ENCODE peak calls at places on chromosome 9, in seven cellular contexts. D is SK-N-SH, P is hepatocyte, U is H9, O is neural progenitor cell, N is MM.1S, I is GM23338. T is an unnamed sample.

GRCh38 chr9:73807956-73808355 is 656.3 kb downstream of the ANXA1 start:
- DNase-seq in O (no peak), N (no peak), D (no peak), I (no peak), P (no peak), U (no peak), T (peak)

GRCh38 chr9:27184556-27185351 is 75.7 kb downstream of the TEK start:
- DNase-seq in I (no peak), D (no peak), U (no peak), N (no peak), O (no peak), P (no peak), T (peak)

GRCh38 chr9:129170229-129170628 is 7.8 kb downstream of the IER5L start:
- DNase-seq in I (no peak), N (no peak), P (no peak), U (no peak), D (no peak), O (no peak), T (no peak)

GRCh38 chr9:468766-469496 is 254.3 kb downstream of the DOCK8 start:
- DNase-seq in U (no peak), D (no peak), P (no peak), I (no peak), O (no peak), N (peak), T (no peak)

GRCh38 chr9:110579763-110580255 is 268 bp upstream of the SVEP1 start:
- DNase-seq in D (peak), O (peak), N (no peak), I (peak), U (peak), P (peak), T (peak)

GRCh38 chr9:92558612-92559374 is 23.0 kb upstream of the ECM2 start:
- DNase-seq in N (no peak), D (no peak), I (no peak), U (no peak), O (no peak), P (no peak), T (no peak)

GRCh38 chr9:129193655-129194054 is 15.6 kb upstream of the IER5L start:
- DNase-seq in O (no peak), D (no peak), N (no peak), I (no peak), U (no peak), P (no peak), T (no peak)

GRCh38 chr9:84670801-84671153 is 1.2 kb downstream of the NTRK2 start:
- DNase-seq in N (no peak), U (no peak), I (no peak), O (no peak), D (no peak), P (no peak), T (no peak)

GRCh38 chr9:95023217-95024003 is 294.1 kb downstream of the FANCC start:
- DNase-seq in N (no peak), U (no peak), O (no peak), P (no peak), D (no peak), I (no peak), T (peak)

GRCh38 chr9:137446851-137447471 is 5.8 kb upstream of the ENTPD8 start:
- DNase-seq in N (no peak), P (no peak), U (no peak), I (no peak), D (no peak), O (no peak), T (no peak)

GRCh38 chr9:132993511-132993939 is 15.0 kb downstream of the GFI1B start:
- DNase-seq in U (no peak), P (no peak), D (no peak), I (no peak), N (no peak), O (no peak), T (no peak)

GRCh38 chr9:114852050-114852594 is 46.3 kb upstream of the TNFSF15 start:
- DNase-seq in I (no peak), D (no peak), N (no peak), P (no peak), O (no peak), U (no peak), T (peak)

GRCh38 chr9:87167161-87167560 is 219.9 kb upstream of the GAS1 start:
- DNase-seq in N (no peak), D (no peak), I (peak), O (peak), U (no peak), P (no peak), T (no peak)

GRCh38 chr9:126705767-126706697 is 92.3 kb downstream of the LMX1B start:
- DNase-seq in D (peak), O (peak), P (peak), I (peak), N (peak), U (peak), T (no peak)

GRCh38 chr9:82038897-82039296 is 50.3 kb downstream of the SPATA31D1 start:
- DNase-seq in O (no peak), I (no peak), N (no peak), U (no peak), P (no peak), D (no peak), T (no peak)

GRCh38 chr9:135605238-135605781 is 34.0 kb downstream of the GLT6D1 start:
- DNase-seq in D (peak), I (no peak), N (no peak), U (no peak), P (no peak), O (no peak), T (no peak)

GRCh38 chr9:126536131-126536530 is 77.6 kb upstream of the LMX1B start:
- DNase-seq in P (no peak), D (no peak), O (no peak), N (no peak), U (no peak), I (no peak), T (no peak)

GRCh38 chr9:123925161-123925560 is 4.8 kb downstream of the DENND1A start:
- DNase-seq in U (peak), N (no peak), P (no peak), D (no peak), I (peak), O (no peak), T (no peak)

GRCh38 chr9:8012986-8013385 is 213.4 kb upstream of the DMAC1 start:
- DNase-seq in N (no peak), O (peak), I (peak), P (peak), U (no peak), D (no peak), T (no peak)

GRCh38 chr9:113934826-113935676 is 58.9 kb downstream of the ZNF618 start:
- DNase-seq in D (no peak), P (no peak), I (no peak), U (peak), O (no peak), N (no peak), T (no peak)

GRCh38 chr9:112029921-112030444 is 133.4 kb downstream of the UGCG start:
- DNase-seq in N (no peak), U (no peak), D (no peak), P (peak), O (peak), I (peak), T (no peak)

GRCh38 chr9:12719431-12719830 is 26.2 kb downstream of the TYRP1 start:
- DNase-seq in I (peak), U (no peak), P (peak), N (peak), O (peak), D (peak), T (peak)

GRCh38 chr9:71918419-71918818 is 7.0 kb downstream of the C9orf85 start:
- DNase-seq in I (no peak), D (no peak), O (no peak), P (no peak), U (no peak), N (no peak), T (no peak)

GRCh38 chr9:71985070-71985956 is 73.9 kb downstream of the C9orf85 start:
- DNase-seq in I (peak), P (peak), O (peak), N (no peak), D (no peak), U (peak), T (no peak)

GRCh38 chr9:121550569-121551512 is 51.2 kb upstream of the GGTA1 start:
- DNase-seq in D (peak), P (peak), N (peak), U (peak), I (peak), O (peak), T (peak)

GRCh38 chr9:19298601-19299000 is 68.1 kb downstream of the DENND4C start:
- DNase-seq in D (no peak), U (no peak), O (no peak), I (no peak), N (no peak), P (no peak), T (peak)

GRCh38 chr9:132752877-132753592 is 82.8 kb downstream of the GTF3C4 start:
- DNase-seq in D (no peak), O (peak), I (no peak), N (no peak), P (no peak), U (no peak), T (peak)

GRCh38 chr9:79165006-79165405 is 406.8 kb upstream of the TLE4 start:
- DNase-seq in O (no peak), I (no peak), P (no peak), D (no peak), U (no peak), N (no peak), T (peak)

GRCh38 chr9:133881671-133882381 is 110.3 kb downstream of the VAV2 start:
- DNase-seq in D (peak), N (no peak), I (no peak), O (no peak), P (no peak), U (no peak), T (no peak)

GRCh38 chr9:69027355-69028097 is 8.0 kb upstream of the FXN start:
- DNase-seq in P (peak), I (peak), U (peak), N (peak), O (peak), D (peak), T (peak)

GRCh38 chr9:116280529-116280928 is 126.9 kb downstream of the PAPPA start:
- DNase-seq in U (no peak), P (no peak), O (no peak), N (no peak), D (no peak), I (no peak), T (no peak)

GRCh38 chr9:1875921-1876448 is 139.2 kb upstream of the SMARCA2 start:
- DNase-seq in U (no peak), D (no peak), P (no peak), I (no peak), N (peak), O (no peak), T (no peak)

GRCh38 chr9:88702985-88703384 is 168.0 kb downstream of the NXNL2 start:
- DNase-seq in D (no peak), U (no peak), P (no peak), N (no peak), I (no peak), O (no peak), T (no peak)

GRCh38 chr9:117970276-117970675 is 266.1 kb downstream of the TLR4 start:
- DNase-seq in O (no peak), U (no peak), I (no peak), P (no peak), D (no peak), N (no peak), T (no peak)

GRCh38 chr9:26131891-26132290 is 453.6 kb upstream of the TUSC1 start:
- DNase-seq in P (no peak), I (no peak), U (no peak), N (no peak), D (no peak), O (no peak), T (peak)

GRCh38 chr9:8880031-8880430 is 1080.5 kb upstream of the DMAC1 start:
- DNase-seq in U (no peak), I (no peak), O (no peak), P (no peak), N (no peak), D (no peak), T (no peak)

GRCh38 chr9:99824378-99825157 is 2.9 kb downstream of the NR4A3 start:
- DNase-seq in N (peak), I (peak), U (peak), D (peak), P (peak), O (peak), T (peak)

GRCh38 chr9:38419216-38419615 is 5.0 kb downstream of the IGFBPL1 start:
- DNase-seq in D (no peak), N (no peak), O (peak), U (no peak), P (no peak), I (peak), T (no peak)

GRCh38 chr9:14440062-14440461 is 126.1 kb upstream of the NFIB start:
- DNase-seq in N (no peak), I (no peak), D (no peak), O (no peak), P (no peak), U (no peak), T (no peak)

GRCh38 chr9:14438232-14438966 is 124.5 kb upstream of the NFIB start:
- DNase-seq in I (no peak), D (peak), N (no peak), O (no peak), P (peak), U (no peak), T (no peak)

GRCh38 chr9:14445946-14446345 is 132.0 kb upstream of the NFIB start:
- DNase-seq in N (no peak), O (no peak), I (no peak), D (no peak), U (no peak), P (no peak), T (no peak)

GRCh38 chr9:14439555-14439954 is 125.6 kb upstream of the NFIB start:
- DNase-seq in N (no peak), O (no peak), I (no peak), P (no peak), U (no peak), D (peak), T (no peak)

DNA sequence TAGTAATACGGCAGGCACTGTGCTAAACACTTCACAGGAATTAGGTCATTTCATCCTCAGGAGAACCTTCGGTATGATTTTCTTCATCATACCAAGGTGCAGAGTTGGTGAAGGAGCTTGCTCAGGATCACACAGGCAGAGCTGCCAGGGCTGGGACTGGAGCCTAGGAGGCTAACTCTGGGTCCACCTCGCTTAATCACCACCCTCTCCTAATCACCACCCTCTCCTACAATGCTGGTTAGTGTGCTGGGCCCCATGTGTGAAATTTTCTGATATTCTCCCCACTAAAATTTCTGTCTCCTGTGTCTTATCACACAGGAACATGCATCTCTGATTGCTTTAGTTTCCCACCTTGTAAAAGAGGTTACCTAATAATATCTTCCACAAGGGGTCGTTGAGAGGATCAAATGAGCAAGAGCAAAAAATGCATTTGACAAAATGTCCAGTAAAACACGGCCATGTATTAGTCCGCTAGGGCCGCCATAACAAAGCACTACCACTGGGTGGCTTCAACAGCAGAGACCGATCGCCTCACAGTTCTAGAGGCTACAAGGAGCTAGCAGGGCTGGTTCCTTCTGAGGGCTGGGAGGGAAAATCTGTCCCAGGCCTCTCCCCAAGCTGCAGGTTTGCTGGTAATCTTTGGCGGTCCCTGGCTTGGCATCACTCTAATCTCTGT is 128.2 kb upstream of the NFIB start:
- DNase-seq in O (peak), N (no peak), P (peak), U (peak), I (peak), D (no peak), T (no peak)
- TF ChIP-seq CTCF in O (peak), N (no peak), P (peak), U (peak), I (peak), D (peak), T (no peak)

GRCh38 chr9:128091144-128091543 is 23.1 kb downstream of the SLC25A25 start:
- DNase-seq in I (peak), U (peak), N (no peak), P (peak), O (no peak), D (peak), T (peak)

GRCh38 chr9:128092199-128092977 is 24.4 kb downstream of the SLC25A25 start:
- DNase-seq in U (no peak), I (no peak), P (no peak), D (no peak), O (no peak), N (no peak), T (no peak)

GRCh38 chr9:128093016-128093415 is 25.0 kb downstream of the SLC25A25 start:
- DNase-seq in U (no peak), I (no peak), O (no peak), D (no peak), P (no peak), N (no peak), T (no peak)

GRCh38 chr9:128094166-128094949 is 26.3 kb downstream of the SLC25A25 start:
- DNase-seq in D (peak), O (peak), N (no peak), U (peak), I (peak), P (peak), T (peak)

GRCh38 chr9:128091571-128091970 is 23.5 kb downstream of the SLC25A25 start:
- DNase-seq in I (no peak), U (no peak), P (no peak), O (no peak), N (no peak), D (no peak), T (no peak)
- H2AFZ ChIP-seq in I (no peak), U (no peak), P (no peak), O (no peak), N (no peak), D (no peak), T (no peak)

DNA sequence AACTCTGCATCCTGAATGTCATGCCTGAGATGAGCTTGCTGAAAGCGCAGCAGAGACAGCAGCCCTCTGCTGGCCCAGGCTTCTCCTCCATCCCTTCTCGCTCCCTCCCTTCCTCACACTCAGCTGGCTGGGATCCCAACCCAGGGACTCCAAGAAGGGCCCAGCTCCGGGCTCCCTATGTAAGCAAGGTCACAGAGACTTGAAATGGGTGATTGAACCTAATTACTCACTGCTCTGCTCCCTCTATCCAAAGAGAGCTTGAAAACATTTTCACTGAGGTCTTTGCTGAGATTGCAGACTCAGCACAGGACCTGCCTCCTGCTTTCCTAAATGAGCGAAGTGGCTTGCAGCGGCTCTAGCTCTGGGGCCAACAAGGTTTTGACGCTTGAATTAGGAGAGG is 42.8 kb downstream of the RAPGEF1 start:
- DNase-seq in O (no peak), U (peak), I (peak), N (no peak), D (no peak), P (no peak), T (peak)
- TF ChIP-seq CTCF in O (peak), U (peak), I (no peak), N (no peak), D (peak), P (no peak), T (peak)

GRCh38 chr9:97220894-97221477 is 86.5 kb upstream of the CCDC180 start:
- DNase-seq in U (peak), I (peak), P (peak), O (peak), D (peak), N (no peak), T (no peak)
- H2AFZ ChIP-seq in U (no peak), I (no peak), P (peak), O (peak), D (no peak), N (peak), T (no peak)

T was measured in fibroblast of lung.